ENCODE peak calls at places on chromosomes 13 and 19, in ten cellular contexts. R is WERI-Rb-1; J is mucosa of descending colon; Q is naive thymus-derived CD4-positive, alpha-beta T cell; E is neural progenitor cell; N is CD8-positive, alpha-beta memory T cell; C is fibroblast of lung; O is mesenchymal stem cell; Y is neuronal stem cell; D is uterus. G is an unnamed sample. For H3K9me3, the result is how much of the 10 kb centered on the place peaks cover.

GRCh38 chr19:48553676-48554384 is 1.9 kb downstream of the SULT2B1 start:
- DNase-seq in Y (no peak), R (peak), D (peak), J (no peak), N (no peak), E (peak), O (peak), C (peak), Q (no peak), G (no peak)

GRCh38 chr13:67204731-67205130 is 25.4 kb downstream of the PCDH9 start:
- DNase-seq in E (no peak), D (no peak), J (no peak), R (no peak), O (peak), N (no peak), C (no peak), Y (no peak), Q (no peak), G (no peak)

GRCh38 chr19:19997656-19998268 is 41.5 kb downstream of the ZNF682 start:
- DNase-seq in O (no peak), D (no peak), N (peak), J (no peak), C (no peak), R (peak), Y (no peak), Q (peak), E (peak), G (peak)

GRCh38 chr13:33150146-33150545 is 133.9 kb downstream of the KL start:
- DNase-seq in C (peak), Q (no peak), J (no peak), D (no peak), O (peak), Y (no peak), E (no peak), N (no peak), R (no peak), G (no peak)

GRCh38 chr19:12946092-12946845 is 607 bp downstream of the RAD23A start:
- DNase-seq in J (peak), N (peak), Y (peak), Q (peak), D (peak), C (peak), E (peak), O (peak), R (peak), G (no peak)

GRCh38 chr13:105799155-105799554 is 736.3 kb downstream of the EFNB2 start:
- DNase-seq in C (no peak), O (no peak), J (no peak), N (no peak), D (no peak), E (no peak), Y (no peak), Q (no peak), R (no peak), G (no peak)

GRCh38 chr19:44623626-44624025 is 10.3 kb downstream of the IGSF23 start:
- DNase-seq in N (no peak), Q (no peak), O (no peak), J (no peak), C (no peak), R (no peak), E (no peak), D (no peak), Y (no peak), G (no peak)

GRCh38 chr19:51139299-51140018 is 2.6 kb upstream of the SIGLEC7 start:
- DNase-seq in Q (no peak), R (no peak), E (no peak), D (no peak), N (no peak), J (no peak), Y (no peak), O (no peak), C (no peak), G (no peak)

GRCh38 chr19:38665950-38666661 is 18.7 kb downstream of the ACTN4 start:
- DNase-seq in O (peak), D (peak), J (peak), N (no peak), R (no peak), C (peak), E (peak), Y (peak), Q (no peak), G (no peak)

GRCh38 chr13:112771877-112772538 is 82.2 kb downstream of the ATP11A start:
- DNase-seq in C (no peak), J (no peak), N (no peak), E (no peak), R (no peak), O (no peak), Y (no peak), Q (no peak), D (no peak), G (no peak)

GRCh38 chr19:1076951-1077350 is 10.0 kb downstream of the ARHGAP45 start:
- DNase-seq in E (no peak), O (no peak), J (peak), Q (peak), R (no peak), N (peak), D (no peak), C (no peak), Y (no peak), G (peak)

GRCh38 chr19:23281663-23282276 is 31.6 kb upstream of the ZNF724 start:
- DNase-seq in R (no peak), Q (no peak), J (no peak), N (no peak), O (no peak), C (no peak), Y (no peak), D (no peak), E (no peak), G (no peak)

GRCh38 chr13:90386090-90386489 is 961.4 kb upstream of the MIR17HG start:
- DNase-seq in N (no peak), D (no peak), C (no peak), Y (no peak), E (no peak), R (no peak), Q (no peak), O (no peak), J (no peak), G (no peak)

GRCh38 chr13:111389621-111390521 is 69.4 kb downstream of the TEX29 start:
- DNase-seq in O (no peak), D (no peak), Y (no peak), C (no peak), J (no peak), R (no peak), E (no peak), Q (no peak), N (no peak), G (no peak)

GRCh38 chr13:85771856-85772255 is 27.4 kb downstream of the SLITRK6 start:
- DNase-seq in N (no peak), O (no peak), E (no peak), Y (no peak), C (no peak), J (no peak), R (no peak), Q (no peak), D (no peak), G (no peak)

GRCh38 chr19:3981736-3982681 is 3.3 kb downstream of the EEF2 start:
- DNase-seq in N (no peak), R (no peak), J (peak), O (no peak), Q (no peak), C (no peak), E (no peak), D (no peak), Y (no peak), G (no peak)

GRCh38 chr13:60431108-60431700 is 34.2 kb downstream of the TDRD3 start:
- DNase-seq in R (no peak), J (no peak), O (peak), N (no peak), E (peak), Q (peak), C (peak), D (no peak), Y (peak), G (peak)

GRCh38 chr13:97295279-97296182 is 73.4 kb downstream of the MBNL2 start:
- DNase-seq in Y (no peak), N (no peak), O (peak), Q (no peak), J (no peak), D (no peak), R (no peak), E (no peak), C (peak), G (no peak)

GRCh38 chr13:33100876-33101275 is 84.7 kb downstream of the KL start:
- DNase-seq in D (no peak), O (no peak), E (no peak), N (no peak), C (no peak), R (no peak), J (no peak), Q (no peak), Y (no peak), G (no peak)

GRCh38 chr19:19539738-19540703 is 2.0 kb downstream of the CILP2 start:
- DNase-seq in Q (peak), C (peak), R (peak), N (peak), O (peak), D (peak), E (peak), Y (no peak), J (peak), G (peak)

GRCh38 chr19:46603752-46604241 is 2.7 kb downstream of the CALM3 start:
- DNase-seq in E (no peak), Q (no peak), R (no peak), C (no peak), O (no peak), J (no peak), D (no peak), N (no peak), Y (no peak), G (no peak)

GRCh38 chr13:30443957-30444404 is 21.7 kb downstream of the UBE2L5 start:
- DNase-seq in R (no peak), Q (no peak), J (no peak), C (no peak), D (no peak), E (no peak), O (no peak), N (no peak), Y (no peak), G (no peak)

GRCh38 chr13:60838581-60838980 is 441.6 kb downstream of the TDRD3 start:
- DNase-seq in C (no peak), R (no peak), Q (no peak), D (no peak), N (no peak), E (no peak), Y (no peak), O (no peak), J (no peak), G (no peak)

GRCh38 chr13:31046711-31047279 is 114.3 kb downstream of the TEX26 start:
- DNase-seq in O (peak), R (peak), D (peak), Q (no peak), Y (no peak), E (peak), C (peak), N (no peak), J (no peak), G (no peak)

GRCh38 chr13:30667014-30667413 is 49.3 kb downstream of the USPL1 start:
- DNase-seq in R (no peak), C (no peak), O (no peak), J (no peak), Y (no peak), E (no peak), D (no peak), N (no peak), Q (no peak), G (no peak)

GRCh38 chr13:43757266-43757665 is 29.5 kb downstream of the ENOX1 start:
- DNase-seq in O (no peak), E (no peak), J (no peak), N (no peak), C (no peak), R (no peak), D (no peak), Q (no peak), Y (no peak), G (no peak)

GRCh38 chr19:11288349-11288748 is 7.6 kb upstream of the TSPAN16 start:
- DNase-seq in D (no peak), R (peak), O (peak), J (no peak), C (peak), E (no peak), N (no peak), Q (no peak), Y (no peak), G (no peak)

GRCh38 chr19:44576843-44577565 is 36.4 kb upstream of the IGSF23 start:
- DNase-seq in E (peak), C (peak), Q (no peak), O (peak), N (no peak), D (no peak), J (no peak), Y (no peak), R (peak), G (no peak)

GRCh38 chr13:110448230-110448629 is 113.3 kb downstream of the RAB20 start:
- DNase-seq in O (peak), D (peak), N (no peak), J (no peak), Q (no peak), Y (no peak), R (no peak), E (no peak), C (peak), G (no peak)

GRCh38 chr19:6679139-6679538 is 9.2 kb upstream of the TNFSF14 start:
- DNase-seq in E (no peak), Y (no peak), N (no peak), R (no peak), J (peak), D (no peak), Q (no peak), O (no peak), C (no peak), G (no peak)

GRCh38 chr19:45177817-45178261 is at the start of gene TRAPPC6A:
- DNase-seq in Q (no peak), C (peak), D (no peak), O (peak), J (no peak), Y (no peak), N (no peak), R (no peak), E (no peak), G (no peak)

GRCh38 chr13:49303533-49304252 is 56.0 kb downstream of the CDADC1 start:
- DNase-seq in C (no peak), J (no peak), Y (no peak), O (no peak), D (no peak), N (no peak), Q (no peak), E (no peak), R (no peak), G (no peak)

GRCh38 chr13:20159646-20160345 is 1.1 kb downstream of the GJA3 start:
- DNase-seq in Y (no peak), E (peak), D (no peak), O (no peak), R (no peak), Q (no peak), N (no peak), C (peak), J (no peak), G (no peak)

GRCh38 chr13:31110617-31111016 is 51.1 kb downstream of the HSPH1 start:
- DNase-seq in C (no peak), D (no peak), O (no peak), N (no peak), J (no peak), E (no peak), Y (no peak), Q (no peak), R (no peak), G (no peak)

GRCh38 chr13:51826606-51827005 is 18.4 kb downstream of the TMEM272 start:
- DNase-seq in Y (no peak), N (no peak), J (no peak), E (no peak), O (no peak), C (no peak), Q (peak), D (peak), R (no peak), G (no peak)

GRCh38 chr19:55165952-55166529 is 372 bp downstream of the DNAAF3 start:
- DNase-seq in Q (peak), D (no peak), O (peak), J (peak), E (peak), Y (peak), R (peak), N (no peak), C (peak), G (no peak)

GRCh38 chr13:55007681-55008080 is 1979.1 kb downstream of the OLFM4 start:
- DNase-seq in R (no peak), E (no peak), N (no peak), O (no peak), Q (no peak), C (no peak), Y (no peak), J (no peak), D (no peak), G (no peak)

GRCh38 chr19:9354651-9355050 is 8.2 kb upstream of the ZNF177 start:
- DNase-seq in C (no peak), R (no peak), N (no peak), O (no peak), D (no peak), Q (no peak), J (no peak), Y (no peak), E (no peak), G (no peak)
- H3K9me3 ChIP-seq in C (under half), R (under half), N (under half), O (half or more), D (half or more), Q (under half), J (half or more), Y (under half), E (under half), G (under half)

GRCh38 chr19:58275564-58275963 is 3.2 kb upstream of the ZNF8 start:
- DNase-seq in N (no peak), D (no peak), Y (no peak), J (no peak), Q (no peak), C (no peak), O (no peak), E (no peak), R (no peak), G (no peak)
- H3K9me3 ChIP-seq in N (under half), D (under half), Y (under half), J (half or more), Q (under half), C (under half), O (half or more), E (under half), R (under half), G (under half)

GRCh38 chr13:22168437-22168836 is 497.6 kb downstream of the FGF9 start:
- DNase-seq in E (no peak), O (no peak), C (no peak), Y (no peak), J (no peak), D (no peak), Q (no peak), N (no peak), R (no peak), G (no peak)
- H3K9me3 ChIP-seq in E (under half), O (under half), C (under half), Y (under half), J (under half), D (under half), Q (under half), N (under half), R (under half), G (under half)

GRCh38 chr13:27118428-27119054 is 53.1 kb downstream of the USP12 start:
- DNase-seq in R (no peak), Q (no peak), N (no peak), C (no peak), D (no peak), J (no peak), E (no peak), O (no peak), Y (no peak), G (no peak)
- H3K9me3 ChIP-seq in R (under half), Q (under half), N (under half), C (under half), D (under half), J (under half), E (under half), O (under half), Y (under half), G (under half)

GRCh38 chr19:21422244-21422643 is 25.3 kb downstream of the ZNF493 start:
- DNase-seq in R (no peak), J (no peak), Q (no peak), N (no peak), E (no peak), C (no peak), Y (no peak), O (no peak), D (no peak), G (no peak)
- H3K9me3 ChIP-seq in R (under half), J (half or more), Q (under half), N (under half), E (half or more), C (under half), Y (under half), O (half or more), D (under half), G (under half)

GRCh38 chr19:5478925-5479588 is 23.8 kb downstream of the ZNRF4 start:
- DNase-seq in O (no peak), N (no peak), E (no peak), Y (no peak), C (no peak), Q (no peak), D (no peak), R (no peak), J (no peak), G (no peak)

GRCh38 chr19:5480427-5480836 is 25.2 kb downstream of the ZNRF4 start:
- DNase-seq in C (peak), J (no peak), R (peak), O (peak), N (no peak), E (peak), Q (peak), D (no peak), Y (no peak), G (no peak)

GRCh38 chr19:5478241-5478924 is 23.2 kb downstream of the ZNRF4 start:
- DNase-seq in R (no peak), Q (no peak), Y (no peak), O (no peak), D (no peak), C (no peak), N (no peak), J (no peak), E (no peak), G (no peak)

GRCh38 chr19:5481957-5482356 is 26.7 kb downstream of the ZNRF4 start:
- DNase-seq in N (no peak), E (no peak), Q (no peak), J (no peak), C (no peak), Y (no peak), D (no peak), O (no peak), R (no peak), G (no peak)

DNA sequence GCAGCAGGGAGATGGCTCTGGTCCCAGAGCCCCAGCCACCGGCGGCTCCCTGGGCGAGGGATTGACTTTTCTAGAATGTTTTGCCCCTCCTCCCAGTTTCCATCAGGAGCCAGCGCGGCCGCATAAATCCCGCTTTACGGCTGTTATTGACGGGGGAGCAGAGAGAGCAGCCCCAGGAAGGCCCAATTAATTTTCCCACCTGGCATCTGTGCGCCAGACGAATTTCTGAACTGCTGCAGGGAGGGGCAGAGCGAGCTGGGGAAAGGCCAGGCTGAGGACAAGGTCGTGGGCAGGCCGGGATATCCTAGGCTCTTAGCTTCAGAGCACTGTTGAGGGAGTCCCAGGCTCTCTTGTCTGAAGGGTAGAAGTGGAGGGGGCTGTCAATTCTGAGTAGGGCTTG is 24.7 kb downstream of the ZNRF4 start:
- DNase-seq in N (no peak), Y (no peak), C (no peak), D (no peak), J (no peak), O (no peak), E (no peak), R (peak), Q (no peak), G (no peak)
- H3K9me3 ChIP-seq in N (under half), Y (under half), C (under half), D (under half), J (under half), O (under half), E (under half), R (under half), Q (under half), G (under half)